ENCODE peak calls at places on chromosomes 4 and X, in four cellular contexts. F, M, P and C are unnamed samples.

GRCh38 chrX:117910216-117910615 is 206.4 kb downstream of the KLHL13 start:
- DNase-seq in F (no peak), M (no peak), P (no peak), C (no peak)

GRCh38 chr4:10106421-10107039 is 10.1 kb downstream of the WDR1 start:
- DNase-seq in F (no peak), M (no peak), P (no peak), C (no peak)

GRCh38 chr4:141569141-141569540 is 67.2 kb upstream of the IL15 start:
- DNase-seq in F (no peak), M (no peak), P (no peak), C (no peak)

GRCh38 chr4:100828364-100828763 is 310.5 kb upstream of the EMCN start:
- DNase-seq in F (no peak), M (no peak), P (no peak), C (no peak)

GRCh38 chr4:14871676-14872430 is 130.4 kb upstream of the CPEB2 start:
- DNase-seq in F (peak; percentile 80), M (peak; percentile 93), P (no peak), C (no peak)

GRCh38 chr4:109701566-109702399 is 1.5 kb downstream of the CASP6 start:
- DNase-seq in F (peak; percentile 75), M (peak; percentile 2), P (no peak), C (no peak)

GRCh38 chrX:19791562-19791961 is 95.8 kb downstream of the SH3KBP1 start:
- DNase-seq in F (no peak), M (no peak), P (no peak), C (no peak)

GRCh38 chr4:88104902-88105610 is 53.4 kb downstream of the ABCG2 start:
- DNase-seq in F (no peak), M (peak; percentile 59), P (no peak), C (no peak)

GRCh38 chrX:15274946-15275345 is 5.1 kb upstream of the ASB9 start:
- DNase-seq in F (no peak), M (no peak), P (no peak), C (no peak)

GRCh38 chr4:126526335-126526734 is 1106.4 kb upstream of the INTU start:
- DNase-seq in F (no peak), M (no peak), P (no peak), C (no peak)

GRCh38 chr4:153465145-153465544 is 1.0 kb upstream of the TMEM131L start:
- DNase-seq in F (no peak), M (peak; percentile 17), P (no peak), C (no peak)

GRCh38 chrX:3962511-3963350 is 249.3 kb upstream of the PRKX start:
- DNase-seq in F (peak; percentile 58), M (peak; percentile 87), P (no peak), C (no peak)

GRCh38 chrX:1357993-1358392 is 21.4 kb downstream of the IL3RA start:
- DNase-seq in F (no peak), M (no peak), P (no peak), C (no peak)

GRCh38 chrX:133151320-133151719 is 54.4 kb upstream of the USP26 start:
- DNase-seq in F (peak; percentile 12), M (no peak), P (no peak), C (no peak)

GRCh38 chrX:41329101-41329500 is 4.9 kb upstream of the DDX3X start:
- DNase-seq in F (peak; percentile 55), M (no peak), P (no peak), C (no peak)

GRCh38 chr4:144176476-144176875 is 36.0 kb upstream of the GYPA start:
- DNase-seq in F (no peak), M (no peak), P (no peak), C (no peak)

GRCh38 chr4:33160126-33160525 is 2440.0 kb downstream of the PCDH7 start:
- DNase-seq in F (peak; percentile 1), M (peak; percentile 59), P (no peak), C (no peak)

GRCh38 chr4:146054676-146055075 is 116.1 kb upstream of the ZNF827 start:
- DNase-seq in F (no peak), M (peak; percentile 33), P (no peak), C (no peak)

GRCh38 chrX:133007458-133007857 is 49.0 kb upstream of the HS6ST2 start:
- DNase-seq in F (no peak), M (no peak), P (no peak), C (no peak)

GRCh38 chr4:3676196-3676595 is 90.0 kb upstream of the ADRA2C start:
- DNase-seq in F (no peak), M (no peak), P (no peak), C (no peak)

GRCh38 chr4:6105311-6105911 is 87.2 kb upstream of the C4orf50 start:
- DNase-seq in F (peak; percentile 55), M (no peak), P (no peak), C (no peak)

GRCh38 chr4:101014417-101014816 is 332.9 kb downstream of the PPP3CA start:
- DNase-seq in F (no peak), M (peak; percentile 15), P (no peak), C (no peak)

GRCh38 chr4:189660737-189661330 is 279.8 kb upstream of the FRG1 start:
- DNase-seq in F (no peak), M (no peak), P (no peak), C (no peak)

GRCh38 chr4:8208565-8208964 is 9.5 kb downstream of the SH3TC1 start:
- DNase-seq in F (no peak), M (no peak), P (no peak), C (no peak)

GRCh38 chrX:140733766-140734342 is 24.3 kb downstream of the LINC00632 start:
- DNase-seq in F (peak; percentile 57), M (peak; percentile 48), P (peak; percentile 23), C (peak; percentile 8)